ENCODE peak calls at places on chromosomes 1 and 21, in four cellular contexts. U is GM19239, B is progenitor cell of endocrine pancreas, N is T follicular helper cell. G is an unnamed sample.

GRCh38 chr1:32605711-32606424 is 44.5 kb downstream of the ZBTB8OS start:
- DNase-seq in U (no peak), N (no peak), B (no peak), G (no peak)

GRCh38 chr1:50487725-50488124 is 64.5 kb upstream of the DMRTA2 start:
- DNase-seq in U (no peak), N (no peak), B (no peak), G (no peak)

GRCh38 chr1:230171337-230172015 is 104.4 kb downstream of the GALNT2 start:
- DNase-seq in N (no peak), B (no peak), U (no peak), G (no peak)

GRCh38 chr1:93716974-93717373 is 35.3 kb upstream of the BCAR3 start:
- DNase-seq in U (no peak), B (no peak), N (no peak), G (no peak)

GRCh38 chr1:94382163-94382562 is 36.0 kb upstream of the ABCD3 start:
- DNase-seq in U (no peak), N (no peak), B (no peak), G (no peak)

GRCh38 chr1:60894121-60894520 is 188.2 kb upstream of the NFIA start:
- DNase-seq in U (no peak), N (no peak), B (no peak), G (no peak)

GRCh38 chr21:43740497-43741156 is 21.7 kb downstream of the PDXK start:
- DNase-seq in B (peak; percentile 31), U (no peak), N (no peak), G (peak; percentile 53)

GRCh38 chr1:19062258-19063029 is 106.0 kb upstream of the IFFO2 start:
- DNase-seq in U (no peak), B (no peak), N (no peak), G (no peak)

GRCh38 chr1:204073837-204074273 is 940 bp downstream of the SOX13 start:
- DNase-seq in N (no peak), U (no peak), B (no peak), G (peak; percentile 33)

GRCh38 chr1:17998889-17999288 is 108.7 kb upstream of the IGSF21 start:
- DNase-seq in B (no peak), U (no peak), N (no peak), G (no peak)

GRCh38 chr21:38359835-38360234 is 103.0 kb downstream of the KCNJ15 start:
- DNase-seq in N (no peak), U (no peak), B (no peak), G (no peak)

GRCh38 chr1:56904706-56905105 is 50.1 kb downstream of the C8A start:
- DNase-seq in U (no peak), B (no peak), N (no peak), G (no peak)

GRCh38 chr1:45884700-45885099 is 81.3 kb downstream of the MAST2 start:
- DNase-seq in B (no peak), U (no peak), N (no peak), G (no peak)

GRCh38 chr1:207825719-207826556 is 74.1 kb downstream of the CD46 start:
- DNase-seq in B (no peak), N (peak; percentile 74), U (peak; percentile 57), G (no peak)

GRCh38 chr1:109959974-109960744 is 24.4 kb upstream of the AHCYL1 start:
- DNase-seq in U (no peak), B (no peak), N (no peak), G (peak; percentile 62)

GRCh38 chr1:50060279-50060678 is 36.5 kb upstream of the AGBL4 start:
- DNase-seq in N (no peak), U (no peak), B (no peak), G (no peak)

GRCh38 chr1:64864018-64864945 is 102.1 kb downstream of the JAK1 start:
- DNase-seq in B (no peak), N (no peak), U (peak; percentile 80), G (peak; percentile 42)

GRCh38 chr1:89836997-89837909 is 16.4 kb downstream of the LRRC8D start:
- DNase-seq in U (no peak), N (no peak), B (no peak), G (no peak)

GRCh38 chr1:230641900-230642262 is 400 bp upstream of the COG2 start:
- DNase-seq in N (no peak), U (no peak), B (no peak), G (no peak)